ENCODE peak calls at places on chromosomes 3 and 15, in nine cellular contexts. O is MM.1S; U is CD8-positive, alpha-beta T cell; L is psoas muscle; V is sigmoid colon; Q is thoracic aorta; A is mesendoderm; W is right atrium auricular region; Z is body of pancreas. R is an unnamed sample.

GRCh38 chr3:179768080-179768479 is 115.2 kb downstream of the USP13 start:
- DNase-seq in O (no peak), U (no peak), L (no peak), V (no peak), Q (no peak), A (peak), W (no peak), Z (peak), R (peak)

GRCh38 chr3:187919018-187919417 is 173.8 kb upstream of the BCL6 start:
- DNase-seq in O (no peak), U (peak), L (no peak), V (no peak), Q (no peak), A (no peak), W (no peak), Z (peak), R (no peak)

GRCh38 chr3:187968883-187969580 is 184.9 kb upstream of the LPP start:
- DNase-seq in O (no peak), U (no peak), L (no peak), V (no peak), Q (no peak), A (no peak), W (no peak), Z (peak), R (no peak)

GRCh38 chr3:23573827-23574226 is 231.9 kb upstream of the UBE2E1 start:
- DNase-seq in O (no peak), U (no peak), L (no peak), V (no peak), Q (no peak), A (no peak), W (no peak), Z (no peak), R (no peak)

GRCh38 chr3:156793400-156793799 is 32.8 kb upstream of the LEKR1 start:
- DNase-seq in O (no peak), U (no peak), L (no peak), V (no peak), Q (no peak), A (no peak), W (no peak), Z (no peak), R (no peak)

GRCh38 chr15:76059320-76060097 is at the start of gene TMEM266:
- DNase-seq in O (peak), U (no peak), L (peak), V (no peak), Q (no peak), A (peak), W (no peak), Z (peak), R (peak)

GRCh38 chr3:100210777-100211145 is 50.0 kb upstream of the TBC1D23 start:
- DNase-seq in O (peak), U (no peak), L (no peak), V (no peak), Q (no peak), A (peak), W (no peak), Z (peak), R (peak)

GRCh38 chr3:27076815-27077630 is 292.2 kb downstream of the NEK10 start:
- DNase-seq in O (no peak), U (no peak), L (no peak), V (no peak), Q (no peak), A (no peak), W (no peak), Z (no peak), R (no peak)

GRCh38 chr15:36882487-36883108 is 217.8 kb downstream of the MEIS2 start:
- DNase-seq in O (no peak), U (no peak), L (peak), V (no peak), Q (no peak), A (no peak), W (no peak), Z (no peak), R (no peak)

GRCh38 chr15:35481992-35482391 is 64.0 kb downstream of the DPH6 start:
- DNase-seq in O (no peak), U (no peak), L (no peak), V (no peak), Q (no peak), A (peak), W (no peak), Z (no peak), R (peak)

GRCh38 chr15:82936966-82937647 is 15.4 kb downstream of the HOMER2 start:
- DNase-seq in O (no peak), U (no peak), L (peak), V (no peak), Q (no peak), A (no peak), W (no peak), Z (no peak), R (no peak)

GRCh38 chr15:36356511-36356910 is 222.9 kb upstream of the CDIN1 start:
- DNase-seq in O (no peak), U (no peak), L (no peak), V (no peak), Q (no peak), A (peak), W (no peak), Z (no peak), R (no peak)

GRCh38 chr3:186772886-186773417 is 10.4 kb upstream of the EIF4A2 start:
- DNase-seq in O (peak), U (peak), L (peak), V (peak), Q (no peak), A (no peak), W (peak), Z (peak), R (peak)

GRCh38 chr3:72010044-72010443 is 225.1 kb upstream of the PROK2 start:
- DNase-seq in O (no peak), U (no peak), L (no peak), V (no peak), Q (no peak), A (no peak), W (no peak), Z (peak), R (no peak)

GRCh38 chr3:170499562-170500156 is 81.0 kb downstream of the CLDN11 start:
- DNase-seq in O (peak), U (no peak), L (peak), V (no peak), Q (no peak), A (peak), W (no peak), Z (peak), R (peak)

GRCh38 chr3:131233900-131234667 is 147.5 kb upstream of the NUDT16 start:
- DNase-seq in O (no peak), U (no peak), L (no peak), V (no peak), Q (no peak), A (no peak), W (no peak), Z (no peak), R (peak)

GRCh38 chr15:23397779-23398178 is 43.2 kb downstream of the GOLGA8S start:
- DNase-seq in O (no peak), U (no peak), L (no peak), V (no peak), Q (no peak), A (no peak), W (no peak), Z (no peak), R (no peak)

GRCh38 chr15:23395832-23396231 is 41.3 kb downstream of the GOLGA8S start:
- DNase-seq in O (no peak), U (no peak), L (no peak), V (no peak), Q (no peak), A (no peak), W (no peak), Z (no peak), R (no peak)

DNA sequence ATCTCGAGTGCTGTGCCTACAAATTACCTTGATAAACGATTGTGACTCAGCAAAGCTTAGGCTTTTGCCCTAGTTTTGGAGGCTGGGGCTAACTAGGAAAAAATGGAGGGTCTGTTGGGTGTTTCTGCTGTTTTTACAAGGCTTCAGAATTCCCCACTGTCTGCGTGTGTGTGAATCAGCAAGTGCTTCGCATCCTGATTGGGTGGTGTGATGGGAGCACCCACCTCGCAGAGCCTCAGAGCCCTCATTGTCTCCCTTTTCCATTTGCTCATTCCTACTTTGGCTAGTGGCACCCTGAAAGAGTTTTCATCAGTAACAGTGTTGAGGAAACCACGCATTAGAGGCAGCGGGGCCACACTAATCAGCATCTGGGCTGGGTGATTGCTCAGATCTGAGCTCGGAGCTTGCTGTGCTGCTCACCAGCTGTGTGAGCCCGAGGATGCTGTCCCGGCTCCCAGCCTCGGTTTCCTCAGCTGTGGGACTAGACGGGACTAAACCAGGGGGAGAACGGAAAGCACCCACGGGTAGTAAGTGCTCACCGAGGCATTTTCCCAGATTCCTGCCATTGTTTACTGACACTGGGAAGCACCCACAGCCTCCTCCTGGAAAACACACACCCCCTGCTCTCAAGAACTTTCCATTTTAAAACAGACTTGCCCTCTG is 40.6 kb downstream of the GOLGA8S start:
- DNase-seq in O (no peak), U (no peak), L (no peak), V (no peak), Q (no peak), A (no peak), W (no peak), Z (no peak), R (no peak)
- H3K4me3 ChIP-seq in O (no peak), U (no peak), L (no peak), V (no peak), Q (no peak), A (no peak), W (no peak), Z (no peak), R (no peak)

GRCh38 chr3:108305484-108306172 is 9.3 kb downstream of the HHLA2 start:
- DNase-seq in O (no peak), U (no peak), L (no peak), V (no peak), Q (no peak), A (no peak), W (no peak), Z (peak), R (no peak)
- H3K27ac ChIP-seq in O (no peak), U (no peak), L (no peak), V (no peak), Q (no peak), A (no peak), W (no peak), Z (no peak), R (no peak)

DNA sequence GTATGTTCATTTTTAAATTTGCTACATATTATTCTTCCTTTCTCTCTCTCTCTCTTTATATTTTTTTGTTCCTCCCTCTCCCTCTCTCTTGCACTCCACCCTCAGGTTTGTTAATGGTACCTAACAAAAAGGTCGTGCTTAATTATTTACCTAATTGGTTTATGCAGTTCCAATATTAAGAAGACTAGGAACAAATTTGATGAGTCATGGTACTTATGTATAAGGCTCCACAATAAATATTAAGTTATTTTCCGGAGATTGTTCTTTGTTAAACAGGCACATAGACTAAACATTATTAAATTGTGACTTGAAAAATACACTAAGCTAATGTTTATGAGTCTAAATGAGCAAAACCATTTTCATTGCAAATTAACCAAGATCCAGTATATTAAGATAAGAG is 1200.8 kb upstream of the ALCAM start:
- DNase-seq in O (no peak), U (no peak), L (no peak), V (no peak), Q (no peak), A (no peak), W (no peak), Z (no peak), R (no peak)
- H3K4me3 ChIP-seq in O (no peak), U (no peak), L (no peak), V (no peak), Q (no peak), A (no peak), W (no peak), Z (no peak), R (no peak)

DNA sequence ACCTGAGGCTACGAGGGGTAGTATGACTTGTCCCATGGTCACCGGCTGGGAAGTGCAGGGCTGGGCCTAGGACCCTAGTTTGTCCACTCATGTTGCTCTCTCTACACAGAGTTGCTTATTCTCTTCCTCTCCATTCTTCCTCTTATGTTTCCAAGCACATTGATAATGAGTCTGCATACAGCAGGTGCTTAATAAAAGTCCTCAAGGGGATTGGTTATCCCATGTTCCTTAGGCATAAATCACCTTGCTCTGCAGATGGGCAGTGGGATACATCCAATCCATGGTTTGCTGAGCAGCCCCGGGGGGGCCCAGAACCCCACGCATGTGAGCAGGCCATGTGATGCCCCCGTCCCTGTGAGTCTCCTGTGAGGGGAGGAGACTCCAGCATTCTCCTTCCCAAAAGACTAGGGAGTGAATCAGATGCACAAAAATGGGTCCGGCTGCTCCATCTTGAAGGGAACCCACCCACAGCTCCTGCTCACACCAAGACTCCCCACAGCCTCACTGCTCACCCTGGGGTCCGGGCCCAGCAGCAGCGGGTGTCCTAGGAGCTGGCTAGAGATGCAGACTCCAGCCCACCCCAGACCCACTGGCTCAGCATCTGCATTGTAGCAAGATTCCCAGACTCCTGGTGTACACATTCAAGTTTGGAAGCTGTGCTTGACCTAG is 139.9 kb downstream of the NUP210 start:
- DNase-seq in O (no peak), U (no peak), L (peak), V (peak), Q (no peak), A (no peak), W (no peak), Z (no peak), R (no peak)
- H3K27ac ChIP-seq in O (no peak), U (no peak), L (peak), V (peak), Q (no peak), A (no peak), W (peak), Z (no peak), R (no peak)

GRCh38 chr15:45030743-45031142 is 7.7 kb downstream of the SORD start:
- DNase-seq in O (no peak), U (no peak), L (no peak), V (no peak), Q (no peak), A (no peak), W (no peak), Z (no peak), R (no peak)

GRCh38 chr15:45027220-45027619 is 4.2 kb downstream of the SORD start:
- DNase-seq in O (no peak), U (no peak), L (no peak), V (no peak), Q (no peak), A (peak), W (no peak), Z (no peak), R (peak)

GRCh38 chr15:45023659-45024320 is 795 bp downstream of the SORD start:
- DNase-seq in O (no peak), U (no peak), L (no peak), V (no peak), Q (no peak), A (peak), W (no peak), Z (no peak), R (peak)

GRCh38 chr15:45022871-45023658 is at the start of gene SORD:
- DNase-seq in O (peak), U (peak), L (peak), V (peak), Q (peak), A (peak), W (peak), Z (peak), R (peak)

DNA sequence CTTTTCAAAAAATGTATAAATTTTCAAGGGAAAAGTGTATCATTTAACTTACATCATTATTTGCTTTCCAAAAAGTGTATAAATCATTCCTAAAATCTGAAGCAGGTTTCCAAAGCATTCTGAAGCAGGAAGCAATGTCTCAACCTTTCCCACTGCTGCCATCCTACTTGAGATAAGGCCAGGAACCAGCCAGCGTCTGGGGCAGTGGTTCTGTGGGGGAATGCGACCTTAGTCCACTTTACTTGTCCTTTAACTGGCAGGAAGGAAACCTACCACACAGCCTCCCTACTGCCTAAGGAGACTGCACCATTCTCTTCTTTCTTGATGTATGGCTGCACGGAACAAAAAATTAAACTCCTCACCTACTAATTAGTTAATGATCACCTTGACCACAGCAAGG is 3.7 kb downstream of the SORD start:
- DNase-seq in O (no peak), U (no peak), L (no peak), V (no peak), Q (no peak), A (peak), W (no peak), Z (no peak), R (no peak)
- H3K4me3 ChIP-seq in O (no peak), U (no peak), L (no peak), V (no peak), Q (no peak), A (no peak), W (no peak), Z (no peak), R (no peak)

GRCh38 chr3:66115858-66116654 is 77.3 kb upstream of the MAGI1 start:
- DNase-seq in O (no peak), U (no peak), L (peak), V (peak), Q (peak), A (peak), W (peak), Z (peak), R (peak)
- H3K27ac ChIP-seq in O (no peak), U (no peak), L (peak), V (peak), Q (peak), A (peak), W (peak), Z (no peak), R (peak)

GRCh38 chr3:87793322-87793877 is 265.4 kb downstream of the CGGBP1 start:
- DNase-seq in O (no peak), U (no peak), L (no peak), V (no peak), Q (no peak), A (no peak), W (no peak), Z (no peak), R (no peak)
- H3K4me3 ChIP-seq in O (no peak), U (peak), L (peak), V (peak), Q (peak), A (peak), W (no peak), Z (no peak), R (no peak)

R was measured in SJCRH30.